ENCODE peak calls at places on chromosomes 5 and 9, in ten cellular contexts. I is HT1080; X is GM04503; M is LoVo; R is stimulated activated CD4-positive, alpha-beta T cell treated with anti-CD3 and anti-CD28 coated beads, Interleukin-1b, Interleukin-23, amount 100 ng/mL, for 4 hours; Q is epithelial cell of proximal tubule; C is NCI-H69; P is mesendoderm; E is cardiac fibroblast; K is NCI-H774. A is an unnamed sample.

GRCh38 chr5:117394506-117395157 is 820.0 kb upstream of the SEMA6A start:
- DNase-seq in P (no peak), E (no peak), M (no peak), C (peak), Q (peak), I (no peak), R (no peak), X (no peak), K (no peak), A (no peak)

GRCh38 chr5:17374157-17374556 is 123.9 kb upstream of the TAF11L2 start:
- DNase-seq in Q (no peak), P (peak), K (no peak), X (no peak), I (peak), C (no peak), M (no peak), E (no peak), R (no peak), A (no peak)

GRCh38 chr9:109264865-109265532 is 55.9 kb downstream of the EPB41L4B start:
- DNase-seq in E (no peak), I (no peak), C (peak), K (peak), P (no peak), Q (no peak), R (no peak), M (no peak), X (no peak), A (no peak)

GRCh38 chr5:65760504-65761275 is 38.7 kb downstream of the NLN start:
- DNase-seq in Q (no peak), R (no peak), M (peak), E (peak), K (peak), P (no peak), C (peak), X (peak), I (peak), A (peak)

GRCh38 chr9:83154087-83154736 is 91.3 kb upstream of the RASEF start:
- DNase-seq in K (no peak), E (peak), P (peak), R (no peak), X (peak), M (no peak), C (no peak), Q (peak), I (peak), A (peak)

GRCh38 chr9:127837346-127837745 is 17.1 kb downstream of the ENG start:
- DNase-seq in Q (no peak), M (no peak), E (peak), C (no peak), K (no peak), I (no peak), X (no peak), R (no peak), P (no peak), A (no peak)

GRCh38 chr5:111670826-111671492 is 86.0 kb downstream of the NREP start:
- DNase-seq in P (no peak), E (no peak), C (peak), X (no peak), I (peak), Q (peak), M (no peak), R (no peak), K (no peak), A (no peak)

GRCh38 chr9:119841005-119841404 is 471.8 kb upstream of the BRINP1 start:
- DNase-seq in Q (no peak), X (no peak), M (no peak), I (no peak), R (no peak), K (no peak), P (no peak), E (no peak), C (peak), A (no peak)

GRCh38 chr5:60143912-60144311 is 250.4 kb upstream of the PDE4D start:
- DNase-seq in I (no peak), K (no peak), E (no peak), P (peak), X (no peak), Q (no peak), M (no peak), C (no peak), R (no peak), A (no peak)

GRCh38 chr9:35341585-35341984 is 148.3 kb upstream of the RUSC2 start:
- DNase-seq in M (no peak), I (peak), C (peak), K (no peak), P (peak), Q (no peak), R (no peak), E (peak), X (peak), A (peak)

GRCh38 chr9:33019797-33020196 is 5.3 kb upstream of the DNAJA1 start:
- DNase-seq in K (no peak), M (no peak), X (no peak), Q (no peak), I (no peak), E (no peak), R (no peak), P (no peak), C (no peak), A (no peak)

GRCh38 chr5:133741818-133742355 is 129.5 kb upstream of the FSTL4 start:
- DNase-seq in I (no peak), E (no peak), M (no peak), X (no peak), C (no peak), K (no peak), R (no peak), P (no peak), Q (no peak), A (no peak)

GRCh38 chr5:12023614-12024241 is 119.5 kb upstream of the CTNND2 start:
- DNase-seq in K (peak), M (peak), C (peak), P (peak), E (peak), X (peak), R (no peak), Q (no peak), I (peak), A (peak)